ENCODE peak calls at places on chromosomes 6 and 20, in four cellular contexts. One of them, this sample, is unnamed.

GRCh38 chr20:63160641-63161175 is 55.2 kb downstream of the YTHDF1 start:
- DNase-seq in NCI-H1417 treated with DMSO at 0.1 percent for 48 hours: no peak
- DNase-seq in naive thymus-derived CD8-positive, alpha-beta T cell: no peak
- DNase-seq in uterus: no peak
- DNase-seq in this sample: no peak

GRCh38 chr6:32393660-32394420 is 13.1 kb downstream of the BTNL2 start:
- DNase-seq in naive thymus-derived CD8-positive, alpha-beta T cell: no peak
- DNase-seq in uterus: peak; percentile 30
- DNase-seq in NCI-H1417 treated with DMSO at 0.1 percent for 48 hours: no peak
- DNase-seq in this sample: no peak

GRCh38 chr6:43963203-43963602 is 164.0 kb downstream of the MRPL14 start:
- DNase-seq in naive thymus-derived CD8-positive, alpha-beta T cell: no peak
- DNase-seq in uterus: no peak
- DNase-seq in NCI-H1417 treated with DMSO at 0.1 percent for 48 hours: no peak
- DNase-seq in this sample: no peak

GRCh38 chr20:17966432-17967312 is 1.9 kb downstream of the SNX5 start:
- DNase-seq in naive thymus-derived CD8-positive, alpha-beta T cell: no peak
- DNase-seq in uterus: no peak
- DNase-seq in NCI-H1417 treated with DMSO at 0.1 percent for 48 hours: no peak
- DNase-seq in this sample: no peak

GRCh38 chr6:142696689-142697088 is 248.3 kb downstream of the HIVEP2 start:
- DNase-seq in naive thymus-derived CD8-positive, alpha-beta T cell: no peak
- DNase-seq in NCI-H1417 treated with DMSO at 0.1 percent for 48 hours: no peak
- DNase-seq in uterus: peak; percentile 35
- DNase-seq in this sample: no peak

GRCh38 chr6:55276745-55277627 is 50.3 kb upstream of the GFRAL start:
- DNase-seq in uterus: peak; percentile 14
- DNase-seq in NCI-H1417 treated with DMSO at 0.1 percent for 48 hours: peak; percentile 4
- DNase-seq in naive thymus-derived CD8-positive, alpha-beta T cell: no peak
- DNase-seq in this sample: peak; percentile 32

GRCh38 chr6:12990162-12990561 is 273.6 kb downstream of the PHACTR1 start:
- DNase-seq in uterus: no peak
- DNase-seq in naive thymus-derived CD8-positive, alpha-beta T cell: no peak
- DNase-seq in NCI-H1417 treated with DMSO at 0.1 percent for 48 hours: no peak
- DNase-seq in this sample: no peak

GRCh38 chr6:121630716-121631115 is 195.3 kb downstream of the GJA1 start:
- DNase-seq in NCI-H1417 treated with DMSO at 0.1 percent for 48 hours: no peak
- DNase-seq in naive thymus-derived CD8-positive, alpha-beta T cell: no peak
- DNase-seq in uterus: no peak
- DNase-seq in this sample: no peak

GRCh38 chr6:41691426-41692079 is 43.9 kb downstream of the TFEB start:
- DNase-seq in naive thymus-derived CD8-positive, alpha-beta T cell: no peak
- DNase-seq in NCI-H1417 treated with DMSO at 0.1 percent for 48 hours: no peak
- DNase-seq in uterus: no peak
- DNase-seq in this sample: no peak

GRCh38 chr20:36971103-36971502 is 19.6 kb upstream of the SAMHD1 start:
- DNase-seq in NCI-H1417 treated with DMSO at 0.1 percent for 48 hours: no peak
- DNase-seq in uterus: no peak
- DNase-seq in naive thymus-derived CD8-positive, alpha-beta T cell: no peak
- DNase-seq in this sample: no peak

GRCh38 chr20:35739294-35740163 is 2.5 kb downstream of the RBM39 start:
- DNase-seq in uterus: no peak
- DNase-seq in naive thymus-derived CD8-positive, alpha-beta T cell: no peak
- DNase-seq in NCI-H1417 treated with DMSO at 0.1 percent for 48 hours: no peak
- DNase-seq in this sample: no peak

GRCh38 chr6:83311231-83311630 is 118.1 kb downstream of the RWDD2A start:
- DNase-seq in uterus: no peak
- DNase-seq in naive thymus-derived CD8-positive, alpha-beta T cell: no peak
- DNase-seq in NCI-H1417 treated with DMSO at 0.1 percent for 48 hours: no peak
- DNase-seq in this sample: no peak

GRCh38 chr20:47146703-47147102 is 209.8 kb downstream of the ZMYND8 start:
- DNase-seq in NCI-H1417 treated with DMSO at 0.1 percent for 48 hours: no peak
- DNase-seq in naive thymus-derived CD8-positive, alpha-beta T cell: no peak
- DNase-seq in uterus: no peak
- DNase-seq in this sample: peak; percentile 47

GRCh38 chr20:35849726-35850125 is 77.9 kb downstream of the PHF20 start:
- DNase-seq in naive thymus-derived CD8-positive, alpha-beta T cell: no peak
- DNase-seq in uterus: no peak
- DNase-seq in NCI-H1417 treated with DMSO at 0.1 percent for 48 hours: no peak
- DNase-seq in this sample: no peak

GRCh38 chr6:33289784-33290315 is 449 bp downstream of the PFDN6 start:
- DNase-seq in uterus: no peak
- DNase-seq in naive thymus-derived CD8-positive, alpha-beta T cell: no peak
- DNase-seq in NCI-H1417 treated with DMSO at 0.1 percent for 48 hours: no peak
- DNase-seq in this sample: no peak

GRCh38 chr20:14303106-14303505 is 34.3 kb downstream of the FLRT3 start:
- DNase-seq in naive thymus-derived CD8-positive, alpha-beta T cell: no peak
- DNase-seq in uterus: no peak
- DNase-seq in NCI-H1417 treated with DMSO at 0.1 percent for 48 hours: no peak
- DNase-seq in this sample: no peak

GRCh38 chr20:17457064-17457463 is 74.1 kb downstream of the BFSP1 start:
- DNase-seq in naive thymus-derived CD8-positive, alpha-beta T cell: no peak
- DNase-seq in uterus: no peak
- DNase-seq in NCI-H1417 treated with DMSO at 0.1 percent for 48 hours: no peak
- DNase-seq in this sample: no peak

GRCh38 chr6:25486580-25486979 is 165.4 kb upstream of the SCGN start:
- DNase-seq in naive thymus-derived CD8-positive, alpha-beta T cell: no peak
- DNase-seq in uterus: no peak
- DNase-seq in NCI-H1417 treated with DMSO at 0.1 percent for 48 hours: no peak
- DNase-seq in this sample: no peak

GRCh38 chr6:61887425-61887824 is 398.6 kb downstream of the KHDRBS2 start:
- DNase-seq in naive thymus-derived CD8-positive, alpha-beta T cell: no peak
- DNase-seq in uterus: no peak
- DNase-seq in NCI-H1417 treated with DMSO at 0.1 percent for 48 hours: no peak
- DNase-seq in this sample: no peak

GRCh38 chr6:166598441-166599138 is 12.1 kb upstream of the RAMACL start:
- DNase-seq in NCI-H1417 treated with DMSO at 0.1 percent for 48 hours: no peak
- DNase-seq in uterus: peak; percentile 74
- DNase-seq in naive thymus-derived CD8-positive, alpha-beta T cell: no peak
- DNase-seq in this sample: no peak

This sample was measured in smooth muscle cell of the brain vasculature.